ENCODE peak calls at places on chromosomes 6 and 20, in five cellular contexts. Q is body of pancreas; M is CD8-positive, alpha-beta T cell; B is HFF-Myc; S is endothelial cell. A is an unnamed sample.

GRCh38 chr6:47464052-47464451 is 13.5 kb upstream of the CD2AP start:
- DNase-seq in Q (no peak), S (no peak), B (no peak), M (no peak), A (no peak)

GRCh38 chr20:3316131-3316530 is 77.1 kb upstream of the SLC4A11 start:
- DNase-seq in B (no peak), Q (no peak), S (no peak), M (no peak), A (no peak)

GRCh38 chr6:68635706-68636513 is 828 bp downstream of the ADGRB3 start:
- DNase-seq in B (no peak), M (no peak), Q (peak), S (peak), A (no peak)

GRCh38 chr6:90835584-90836212 is 248.8 kb upstream of the MAP3K7 start:
- DNase-seq in M (no peak), S (no peak), Q (peak), B (no peak), A (no peak)

GRCh38 chr20:21435576-21435975 is 38.2 kb upstream of the NKX2-4 start:
- DNase-seq in B (no peak), M (no peak), Q (no peak), S (no peak), A (no peak)

GRCh38 chr20:58231678-58232077 is 3.2 kb upstream of the ANKRD60 start:
- DNase-seq in B (no peak), S (no peak), M (no peak), Q (no peak), A (no peak)

GRCh38 chr20:4684837-4685413 is 36.8 kb upstream of the PRND start:
- DNase-seq in S (no peak), M (no peak), Q (no peak), B (no peak), A (no peak)

GRCh38 chr6:74631558-74631957 is 574.3 kb downstream of the COL12A1 start:
- DNase-seq in Q (no peak), M (no peak), S (no peak), B (no peak), A (no peak)

GRCh38 chr20:47568019-47568418 is 66.3 kb downstream of the NCOA3 start:
- DNase-seq in Q (peak), S (no peak), B (peak), M (no peak), A (no peak)

GRCh38 chr6:101178748-101179147 is 214.8 kb upstream of the GRIK2 start:
- DNase-seq in M (no peak), S (no peak), Q (no peak), B (no peak), A (no peak)

GRCh38 chr6:16130437-16130891 is 1.6 kb downstream of the MYLIP start:
- DNase-seq in S (no peak), Q (no peak), M (no peak), B (no peak), A (no peak)

DNA sequence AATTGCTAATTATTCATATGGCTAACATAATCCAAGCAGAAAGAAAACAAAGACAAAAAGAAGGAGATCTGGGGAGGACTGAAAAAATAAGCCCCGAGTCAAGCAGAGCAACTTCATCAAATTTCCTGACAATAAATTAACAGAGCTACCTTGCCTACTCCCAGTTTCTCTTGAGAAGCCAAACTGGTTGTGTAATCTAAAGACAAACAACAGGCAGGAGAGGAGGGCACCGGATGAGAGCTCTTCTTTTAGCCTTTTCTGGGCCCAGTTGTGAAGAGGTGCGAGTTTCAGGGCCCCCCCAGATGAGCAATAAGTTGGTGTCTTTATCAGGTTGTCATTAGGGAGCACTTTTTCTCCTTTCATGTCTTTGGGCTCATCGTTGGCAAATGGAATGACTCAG is 197.1 kb upstream of the PCSK2 start:
- DNase-seq in M (no peak), B (no peak), S (no peak), Q (no peak), A (no peak)
- TF ChIP-seq CTCF in M (no peak), B (no peak), S (no peak), Q (no peak), A (no peak)

GRCh38 chr6:12992770-12993169 is 276.2 kb downstream of the PHACTR1 start:
- DNase-seq in S (no peak), B (no peak), M (no peak), Q (peak), A (no peak)

GRCh38 chr6:12990162-12990561 is 273.6 kb downstream of the PHACTR1 start:
- DNase-seq in M (no peak), B (no peak), S (no peak), Q (no peak), A (no peak)

GRCh38 chr6:12991435-12991834 is 274.9 kb downstream of the PHACTR1 start:
- DNase-seq in M (no peak), S (no peak), Q (no peak), B (no peak), A (no peak)

GRCh38 chr6:12995419-12995818 is 278.9 kb downstream of the PHACTR1 start:
- DNase-seq in Q (no peak), S (no peak), B (no peak), M (no peak), A (no peak)

GRCh38 chr6:12993283-12993898 is 276.8 kb downstream of the PHACTR1 start:
- DNase-seq in B (no peak), Q (no peak), M (no peak), S (no peak), A (no peak)
- TF ChIP-seq CTCF in B (no peak), Q (no peak), M (no peak), S (no peak), A (no peak)

DNA sequence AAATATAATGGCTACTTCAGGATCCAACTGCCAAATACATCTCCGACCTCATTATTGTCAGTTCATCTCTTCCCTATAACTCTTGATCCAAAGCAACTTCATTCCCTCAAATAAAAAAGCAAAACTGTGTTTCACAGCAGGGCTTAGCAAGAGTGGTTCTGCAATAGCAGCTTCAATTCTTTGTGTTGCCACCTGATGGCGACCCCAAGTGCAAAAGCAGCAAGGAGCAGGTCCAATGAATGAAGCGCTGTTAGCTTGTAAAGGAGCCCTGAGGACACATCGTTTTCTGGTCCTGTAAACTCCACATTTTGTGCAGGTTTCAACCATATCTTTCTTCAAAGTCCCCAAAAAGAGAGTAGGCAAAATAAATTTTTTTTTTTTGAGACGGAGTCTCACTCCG is 19.6 kb downstream of the RTN4IP1 start:
- DNase-seq in S (peak), Q (peak), M (peak), B (no peak), A (no peak)
- TF ChIP-seq CTCF in S (peak), Q (peak), M (no peak), B (peak), A (peak)

GRCh38 chr20:50574108-50574507 is 63.9 kb downstream of the PTPN1 start:
- DNase-seq in S (no peak), Q (no peak), M (no peak), B (no peak), A (no peak)

GRCh38 chr20:50577175-50578018 is 67.2 kb downstream of the PTPN1 start:
- DNase-seq in B (no peak), Q (peak), M (no peak), S (no peak), A (no peak)

GRCh38 chr20:50574586-50574985 is 64.4 kb downstream of the PTPN1 start:
- DNase-seq in S (no peak), M (no peak), Q (no peak), B (no peak), A (no peak)

GRCh38 chr20:50578061-50578777 is 68.0 kb downstream of the PTPN1 start:
- DNase-seq in M (no peak), B (no peak), Q (no peak), S (no peak), A (no peak)

DNA sequence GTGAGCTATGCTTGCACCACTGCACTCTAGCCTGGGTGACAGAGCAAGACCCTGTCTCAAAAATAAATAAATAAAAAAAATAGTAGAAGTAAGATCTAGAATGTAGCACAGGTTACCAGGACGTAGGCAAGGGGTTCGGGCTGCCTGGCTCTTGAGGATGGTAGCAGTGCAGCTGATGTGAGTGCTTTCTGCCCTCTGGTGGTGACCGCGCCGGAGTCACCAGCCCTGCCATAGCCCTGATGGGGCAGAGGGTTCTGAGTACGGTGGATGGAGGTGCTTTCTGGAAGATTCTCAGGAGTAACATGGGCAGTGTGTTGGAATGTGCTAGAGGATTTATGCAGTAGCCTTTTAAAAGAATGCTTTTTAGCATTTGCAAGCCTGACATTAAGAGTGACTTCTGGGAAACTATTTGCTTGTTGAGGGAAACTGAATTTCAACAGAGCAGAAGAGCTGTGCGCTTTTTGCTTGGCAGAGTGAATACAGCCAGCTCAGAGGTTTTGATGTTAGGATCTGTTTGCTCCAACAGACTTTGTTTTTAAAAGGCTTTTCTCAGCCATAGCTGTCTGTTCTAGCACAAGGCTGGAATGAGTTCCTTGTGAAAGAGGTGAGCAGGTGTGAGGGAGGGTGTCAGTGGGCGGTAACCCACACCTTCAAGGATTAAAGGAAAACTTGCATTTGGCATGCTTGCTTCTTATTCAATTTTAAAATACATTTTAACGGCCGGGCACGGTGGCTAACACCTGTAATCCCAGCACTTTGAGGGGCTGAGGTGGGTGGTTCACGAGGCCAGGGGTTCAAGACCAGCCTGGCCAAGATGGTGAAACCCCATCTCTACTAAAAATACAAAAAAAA is 65.9 kb downstream of the PTPN1 start:
- DNase-seq in M (peak), S (peak), Q (peak), B (no peak), A (peak)
- TF ChIP-seq CTCF in M (no peak), S (peak), Q (peak), B (peak), A (peak)

DNA sequence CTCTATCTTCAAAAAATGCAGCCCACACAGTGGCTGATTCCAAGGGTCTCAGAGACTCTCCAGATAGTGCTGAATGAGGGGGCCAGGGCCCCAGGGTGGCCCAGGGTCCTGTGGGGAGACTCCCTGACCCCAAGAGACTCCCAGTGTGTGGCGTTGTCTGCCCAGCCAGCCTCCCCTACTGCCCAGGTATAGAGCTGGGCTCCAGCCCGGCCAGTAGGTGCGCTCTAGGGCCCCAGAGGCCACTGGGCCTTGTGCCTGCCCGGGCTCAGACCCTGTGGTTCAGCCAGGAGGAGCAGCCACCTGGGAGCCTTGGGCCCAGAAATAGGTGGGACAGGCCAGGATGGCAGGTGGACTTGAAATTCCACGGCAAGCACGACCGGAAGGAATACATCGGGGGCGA is 30.3 kb upstream of the GATA5 start:
- DNase-seq in M (peak), B (no peak), Q (no peak), S (no peak), A (no peak)
- TF ChIP-seq CTCF in M (no peak), B (no peak), Q (no peak), S (no peak), A (no peak)

GRCh38 chr6:153084393-153084792 is 46.7 kb downstream of the RGS17 start:
- DNase-seq in S (no peak), B (no peak), Q (no peak), M (no peak), A (no peak)
- TF ChIP-seq CTCF in S (no peak), B (no peak), Q (no peak), M (no peak), A (no peak)

GRCh38 chr20:575230-575629 is 31.6 kb upstream of the CSNK2A1 start:
- DNase-seq in M (no peak), S (no peak), B (no peak), Q (no peak), A (no peak)
- TF ChIP-seq CTCF in M (no peak), S (no peak), B (no peak), Q (no peak), A (no peak)

GRCh38 chr20:15523431-15523830 is 1049.8 kb downstream of the KIF16B start:
- DNase-seq in M (no peak), S (no peak), B (no peak), Q (no peak), A (no peak)
- TF ChIP-seq CTCF in M (no peak), S (no peak), B (no peak), Q (no peak), A (no peak)